ENCODE peak calls at places on chromosomes 2 and 18, in seven cellular contexts. V is activated naive CD8-positive, alpha-beta T cell treated with anti-CD3 and anti-CD28 coated beads, Interleukin-2, amount 10 ng/mL, durations not matched to agents 7 days and 5 days; D is T-helper 22 cell; W is ELF-1; L is iPS-NIHi11; M is cardiac muscle cell; O is EL. I is an unnamed sample.

GRCh38 chr2:950627-950992 is at the start of gene SNTG2:
- DNase-seq in L (peak; percentile 93), D (peak; percentile 18), M (peak; percentile 31), V (peak; percentile 89), O (peak; percentile 20), W (no peak), I (no peak)

GRCh38 chr2:64145119-64145518 is 899 bp upstream of the PELI1 start:
- DNase-seq in O (no peak), M (no peak), D (no peak), V (no peak), L (peak; percentile 24), W (no peak), I (no peak)

GRCh38 chr2:391658-392170 is 103.8 kb upstream of the ALKAL2 start:
- DNase-seq in W (no peak), O (no peak), V (no peak), L (no peak), M (no peak), D (no peak), I (no peak)

GRCh38 chr2:69169990-69170389 is 157.0 kb downstream of the ANTXR1 start:
- DNase-seq in V (no peak), W (no peak), L (no peak), M (no peak), O (no peak), D (no peak), I (no peak)

GRCh38 chr2:99841749-99842148 is 300.6 kb downstream of the AFF3 start:
- DNase-seq in M (peak; percentile 14), V (no peak), O (peak; percentile 84), W (no peak), D (no peak), L (no peak), I (no peak)

GRCh38 chr2:172955587-172955986 is 120.1 kb upstream of the MAP3K20 start:
- DNase-seq in D (no peak), M (no peak), L (no peak), W (no peak), V (no peak), O (no peak), I (no peak)

GRCh38 chr2:70321377-70321776 is 19.5 kb upstream of the FAM136A start:
- DNase-seq in W (no peak), V (no peak), L (no peak), O (no peak), D (no peak), M (peak; percentile 27), I (no peak)

GRCh38 chr2:144546933-144547332 is 27.0 kb upstream of the ZEB2 start:
- DNase-seq in W (no peak), O (no peak), M (no peak), V (no peak), D (no peak), L (no peak), I (no peak)

GRCh38 chr2:86370579-86370978 is 33.2 kb upstream of the REEP1 start:
- DNase-seq in M (no peak), V (no peak), L (no peak), D (no peak), O (no peak), W (no peak), I (no peak)

GRCh38 chr2:118095610-118096009 is 7.3 kb downstream of the INSIG2 start:
- DNase-seq in M (peak; percentile 24), V (no peak), W (peak; percentile 20), D (no peak), O (no peak), L (no peak), I (no peak)

GRCh38 chr2:66440692-66441091 is 5.8 kb downstream of the MEIS1 start:
- DNase-seq in D (no peak), O (peak; percentile 62), V (no peak), L (no peak), W (peak; percentile 58), M (peak; percentile 62), I (no peak)

GRCh38 chr2:237483018-237483731 is 3.9 kb upstream of the MLPH start:
- DNase-seq in D (no peak), W (no peak), O (peak; percentile 60), L (no peak), M (peak; percentile 57), V (no peak), I (peak; percentile 18)

GRCh38 chr2:115161531-115162453 is 719.4 kb downstream of the DPP10 start:
- DNase-seq in V (peak; percentile 28), D (no peak), M (no peak), O (no peak), L (peak; percentile 61), W (peak; percentile 67), I (peak; percentile 52)

GRCh38 chr2:131085646-131086045 is 7.6 kb downstream of the FAM168B start:
- DNase-seq in D (no peak), V (no peak), O (no peak), W (no peak), M (no peak), L (no peak), I (no peak)

GRCh38 chr2:230925879-230926765 is 1.1 kb upstream of the GPR55 start:
- DNase-seq in D (no peak), V (peak; percentile 56), O (no peak), M (no peak), L (no peak), W (no peak), I (no peak)

GRCh38 chr2:10497797-10498251 is 49.7 kb upstream of the ODC1 start:
- DNase-seq in D (peak; percentile 47), V (no peak), M (peak; percentile 73), O (peak; percentile 88), L (peak; percentile 76), W (peak; percentile 86), I (peak; percentile 80)

GRCh38 chr2:202032841-202033316 is 776 bp upstream of the FZD7 start:
- DNase-seq in V (no peak), W (peak; percentile 80), D (no peak), O (peak; percentile 51), L (peak; percentile 70), M (peak; percentile 27), I (peak; percentile 41)

GRCh38 chr2:13652531-13653313 is 936.0 kb downstream of the TRIB2 start:
- DNase-seq in D (no peak), O (peak; percentile 13), L (peak; percentile 6), V (no peak), W (no peak), M (no peak), I (peak; percentile 34)

GRCh38 chr2:238649936-238650518 is 197.9 kb upstream of the TWIST2 start:
- DNase-seq in M (no peak), D (no peak), V (no peak), L (no peak), W (no peak), O (no peak), I (no peak)

GRCh38 chr2:28342081-28342967 is 50.3 kb upstream of the FOSL2 start:
- DNase-seq in V (no peak), O (peak; percentile 77), L (no peak), D (no peak), M (peak; percentile 94), W (no peak), I (peak; percentile 13)

GRCh38 chr2:51006641-51007040 is 25.3 kb downstream of the NRXN1 start:
- DNase-seq in O (no peak), W (no peak), V (no peak), L (no peak), M (no peak), D (no peak), I (no peak)

GRCh38 chr2:39265315-39265714 is 21.5 kb upstream of the CDKL4 start:
- DNase-seq in M (no peak), D (no peak), L (no peak), W (no peak), O (no peak), V (no peak), I (no peak)

GRCh38 chr2:237227190-237227988 is 141.7 kb downstream of the COPS8 start:
- DNase-seq in M (peak; percentile 92), W (no peak), D (no peak), V (no peak), O (peak; percentile 93), L (no peak), I (peak; percentile 68)

GRCh38 chr2:17429130-17429529 is 89.1 kb downstream of the RAD51AP2 start:
- DNase-seq in W (no peak), O (no peak), M (no peak), V (no peak), L (no peak), D (no peak), I (no peak)

GRCh38 chr2:222305510-222306392 is 7.0 kb upstream of the PAX3 start:
- DNase-seq in M (no peak), V (peak; percentile 42), L (no peak), O (peak; percentile 64), D (no peak), W (peak; percentile 55), I (no peak)

GRCh38 chr2:206212673-206213513 is 53.2 kb downstream of the EEF1B2 start:
- DNase-seq in V (no peak), W (peak; percentile 42), M (peak; percentile 80), O (peak; percentile 64), L (no peak), D (no peak), I (no peak)

GRCh38 chr2:41922177-41922576 is 125.6 kb upstream of the PKDCC start:
- DNase-seq in D (no peak), L (no peak), V (no peak), W (peak; percentile 26), O (peak; percentile 58), M (peak; percentile 62), I (no peak)

GRCh38 chr2:16908671-16909070 is 243.0 kb upstream of the CYRIA start:
- DNase-seq in L (no peak), M (no peak), O (no peak), W (no peak), V (no peak), D (no peak), I (no peak)

GRCh38 chr2:74583504-74583903 is 29.0 kb downstream of the DOK1 start:
- DNase-seq in V (no peak), D (no peak), M (peak; percentile 73), W (peak; percentile 13), L (peak; percentile 28), O (peak; percentile 68), I (no peak)

GRCh38 chr2:173647681-173648350 is 293.1 kb downstream of the CDCA7 start:
- DNase-seq in V (no peak), W (peak; percentile 30), O (no peak), L (no peak), D (no peak), M (peak; percentile 86), I (no peak)

GRCh38 chr18:79681484-79682387 is 2.1 kb downstream of the CTDP1 start:
- DNase-seq in M (no peak), O (no peak), W (no peak), D (peak; percentile 62), L (no peak), V (peak; percentile 63), I (no peak)

GRCh38 chr18:77070627-77071026 is 62.0 kb downstream of the MBP start:
- DNase-seq in M (no peak), V (no peak), L (no peak), O (no peak), D (no peak), W (no peak), I (no peak)

GRCh38 chr2:199716807-199717586 is 134.0 kb downstream of the FTCDNL1 start:
- DNase-seq in V (no peak), L (peak; percentile 19), O (no peak), M (no peak), D (no peak), W (no peak), I (no peak)

GRCh38 chr18:48028716-48029115 is 98.3 kb upstream of the SMAD2 start:
- DNase-seq in V (no peak), W (no peak), D (no peak), M (no peak), L (no peak), O (no peak), I (no peak)